ENCODE peak calls at places on chromosomes 1 and 21, in six cellular contexts. A is ovary; G is heart left ventricle; P is endothelial cell of umbilical vein; I is CD4-positive, alpha-beta T cell; V is upper lobe of right lung. Q is an unnamed sample. For H3K9me3, the result is how much of the 10 kb centered on the place peaks cover.

GRCh38 chr1:186626969-186627368 is 53.3 kb downstream of the PTGS2 start:
- DNase-seq in A (no peak), G (no peak), I (no peak), V (no peak), P (peak), Q (no peak)

GRCh38 chr1:18534810-18535205 is 54.1 kb downstream of the KLHDC7A start:
- DNase-seq in P (no peak), A (no peak), I (no peak), V (no peak), G (no peak), Q (no peak)

GRCh38 chr1:3543076-3544049 is 67.9 kb downstream of the MEGF6 start:
- DNase-seq in G (no peak), V (no peak), A (no peak), P (peak), I (no peak), Q (no peak)

GRCh38 chr1:110337704-110338199 is 1.4 kb upstream of the RBM15 start:
- DNase-seq in I (peak), G (peak), A (peak), P (no peak), V (peak), Q (peak)

GRCh38 chr1:170204121-170204520 is 58.4 kb downstream of the NTMT2 start:
- DNase-seq in P (no peak), G (no peak), V (no peak), I (no peak), A (no peak), Q (no peak)

GRCh38 chr1:170010443-170010842 is 64.1 kb downstream of the KIFAP3 start:
- DNase-seq in A (no peak), P (peak), I (no peak), G (peak), V (no peak), Q (no peak)

GRCh38 chr1:42136466-42136865 is 16.7 kb upstream of the GUCA2B start:
- DNase-seq in P (no peak), A (no peak), G (no peak), I (no peak), V (no peak), Q (no peak)

GRCh38 chr1:87560961-87561360 is 232.3 kb downstream of the LMO4 start:
- DNase-seq in P (no peak), V (no peak), A (no peak), G (no peak), I (no peak), Q (no peak)

GRCh38 chr1:46774297-46774696 is 24.5 kb upstream of the CYP4B1 start:
- DNase-seq in G (no peak), A (no peak), I (no peak), P (no peak), V (no peak), Q (no peak)

GRCh38 chr1:93690921-93691789 is 9.5 kb upstream of the BCAR3 start:
- DNase-seq in I (no peak), V (no peak), A (no peak), G (no peak), P (no peak), Q (no peak)

GRCh38 chr1:245500546-245500945 is 345.8 kb downstream of the KIF26B start:
- DNase-seq in P (no peak), A (no peak), G (no peak), I (no peak), V (no peak), Q (no peak)

GRCh38 chr1:232192781-232193450 is 437.0 kb downstream of the SIPA1L2 start:
- DNase-seq in V (no peak), A (no peak), G (no peak), P (peak), I (no peak), Q (no peak)

GRCh38 chr1:164613176-164613575 is 54.2 kb downstream of the PBX1 start:
- DNase-seq in G (no peak), P (no peak), V (no peak), I (no peak), A (no peak), Q (no peak)

GRCh38 chr1:6025269-6026094 is 20.2 kb upstream of the KCNAB2 start:
- DNase-seq in V (no peak), P (no peak), A (no peak), G (peak), I (no peak), Q (no peak)

GRCh38 chr1:1558591-1558990 is 16.1 kb downstream of the SSU72 start:
- DNase-seq in P (no peak), A (no peak), I (no peak), G (no peak), V (no peak), Q (no peak)

GRCh38 chr1:113881661-113882060 is 5.7 kb downstream of the BCL2L15 start:
- DNase-seq in V (no peak), A (no peak), G (no peak), I (no peak), P (no peak), Q (no peak)

GRCh38 chr1:87796521-87796920 is 467.8 kb downstream of the LMO4 start:
- DNase-seq in G (no peak), P (no peak), A (no peak), V (no peak), I (no peak), Q (no peak)

GRCh38 chr1:120178799-120179419 is 2.6 kb upstream of the SEC22B start:
- DNase-seq in A (no peak), P (no peak), G (no peak), V (no peak), I (no peak), Q (no peak)

GRCh38 chr1:246600579-246600978 is 34.3 kb downstream of the CNST start:
- DNase-seq in V (no peak), P (no peak), I (no peak), G (no peak), A (no peak), Q (no peak)

GRCh38 chr21:35325953-35326352 is 276.9 kb upstream of the RUNX1 start:
- DNase-seq in A (no peak), V (no peak), P (no peak), G (no peak), I (no peak), Q (no peak)

GRCh38 chr1:231841616-231842344 is 215.2 kb downstream of the DISC1 start:
- DNase-seq in G (no peak), P (no peak), A (no peak), V (no peak), I (no peak), Q (no peak)

GRCh38 chr1:1599030-1599916 is 662 bp downstream of the FNDC10 start:
- DNase-seq in I (no peak), V (no peak), A (no peak), G (peak), P (no peak), Q (no peak)

GRCh38 chr21:24759348-24760118 is 847.7 kb downstream of the MRPL39 start:
- DNase-seq in A (no peak), V (no peak), G (no peak), I (no peak), P (no peak), Q (no peak)

GRCh38 chr1:228841632-228842031 is 106.4 kb downstream of the RHOU start:
- DNase-seq in V (no peak), I (no peak), A (no peak), G (no peak), P (no peak), Q (no peak)

GRCh38 chr1:186503210-186503609 is 42.3 kb upstream of the PDC start:
- DNase-seq in A (no peak), V (no peak), I (no peak), G (no peak), P (no peak), Q (no peak)

GRCh38 chr1:205563927-205564441 is 59.5 kb downstream of the CDK18 start:
- DNase-seq in P (no peak), I (peak), A (no peak), V (peak), G (no peak), Q (no peak)

GRCh38 chr1:220655509-220655908 is 34.7 kb upstream of the C1orf115 start:
- DNase-seq in G (no peak), P (no peak), A (no peak), I (no peak), V (no peak), Q (no peak)

GRCh38 chr1:201565024-201565730 is 26.2 kb downstream of the NAV1 start:
- DNase-seq in G (no peak), P (no peak), I (no peak), V (no peak), A (no peak), Q (no peak)

GRCh38 chr1:151816964-151817730 is 11.9 kb upstream of the LINGO4 start:
- DNase-seq in P (no peak), V (no peak), G (no peak), I (no peak), A (no peak), Q (no peak)

GRCh38 chr1:65289449-65289848 is 19.9 kb upstream of the DNAJC6 start:
- DNase-seq in G (no peak), A (no peak), V (no peak), I (no peak), P (no peak), Q (no peak)

GRCh38 chr1:56917356-56917755 is 48.5 kb downstream of the C8B start:
- DNase-seq in G (no peak), I (no peak), A (no peak), P (no peak), V (no peak), Q (no peak)

GRCh38 chr21:37145635-37146111 is 72.6 kb downstream of the TTC3 start:
- DNase-seq in I (no peak), P (no peak), V (no peak), G (no peak), A (no peak), Q (no peak)

GRCh38 chr1:69373520-69373919 is 194.2 kb upstream of the LRRC7 start:
- DNase-seq in A (no peak), I (no peak), V (no peak), P (no peak), G (no peak), Q (no peak)
- H3K9me3 ChIP-seq in A (under half), I (under half), V (under half), P (under half), G (under half), Q (under half)

DNA sequence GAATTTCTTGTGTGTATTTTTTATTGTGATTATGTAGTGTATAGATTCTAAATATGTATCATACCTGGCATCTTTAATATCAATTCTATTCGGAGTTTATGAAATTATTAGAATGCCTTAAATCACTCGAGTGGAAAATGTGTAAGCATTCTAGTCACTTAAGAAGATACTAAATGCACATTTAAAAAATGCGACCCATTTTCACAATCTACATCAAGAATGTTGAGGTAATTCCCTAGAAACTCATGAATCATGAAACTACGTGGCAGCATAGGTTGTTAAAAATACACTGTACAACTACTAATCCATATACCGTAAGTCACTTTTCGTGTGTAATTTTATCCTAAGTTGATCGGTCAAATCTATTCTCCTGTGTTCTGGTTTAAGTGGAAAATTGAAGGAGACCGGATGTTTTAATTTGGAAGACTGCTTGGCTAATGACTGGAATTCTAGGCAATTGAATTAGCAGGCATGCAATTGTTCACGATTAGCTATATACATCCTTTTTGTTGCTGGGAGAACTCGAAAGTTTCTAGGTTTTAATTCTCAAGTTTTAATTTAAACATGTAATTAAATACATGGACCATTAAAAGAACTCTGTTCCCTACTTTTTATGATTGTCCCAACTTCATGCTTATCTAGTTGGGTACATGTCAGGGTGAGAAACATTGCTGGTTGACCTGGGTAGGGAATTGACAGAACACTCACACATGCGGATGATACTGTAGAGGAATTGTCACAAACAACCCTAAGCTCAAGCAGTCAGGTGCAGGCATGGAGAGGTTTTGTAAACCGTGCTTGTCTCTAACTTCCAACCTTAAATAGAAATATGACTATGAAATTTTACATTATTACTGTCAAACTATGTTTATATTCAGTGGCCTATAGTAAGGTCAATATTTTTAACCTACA is 6.6 kb downstream of the ZBTB18 start:
- DNase-seq in G (no peak), I (no peak), P (no peak), A (no peak), V (no peak), Q (no peak)
- H3K9me3 ChIP-seq in G (under half), I (under half), P (under half), A (under half), V (under half), Q (under half)

GRCh38 chr1:177629526-177629925 is 340.3 kb downstream of the SEC16B start:
- DNase-seq in G (no peak), I (no peak), A (no peak), P (no peak), V (no peak), Q (no peak)
- H3K9me3 ChIP-seq in G (under half), I (under half), A (under half), P (under half), V (under half), Q (under half)

DNA sequence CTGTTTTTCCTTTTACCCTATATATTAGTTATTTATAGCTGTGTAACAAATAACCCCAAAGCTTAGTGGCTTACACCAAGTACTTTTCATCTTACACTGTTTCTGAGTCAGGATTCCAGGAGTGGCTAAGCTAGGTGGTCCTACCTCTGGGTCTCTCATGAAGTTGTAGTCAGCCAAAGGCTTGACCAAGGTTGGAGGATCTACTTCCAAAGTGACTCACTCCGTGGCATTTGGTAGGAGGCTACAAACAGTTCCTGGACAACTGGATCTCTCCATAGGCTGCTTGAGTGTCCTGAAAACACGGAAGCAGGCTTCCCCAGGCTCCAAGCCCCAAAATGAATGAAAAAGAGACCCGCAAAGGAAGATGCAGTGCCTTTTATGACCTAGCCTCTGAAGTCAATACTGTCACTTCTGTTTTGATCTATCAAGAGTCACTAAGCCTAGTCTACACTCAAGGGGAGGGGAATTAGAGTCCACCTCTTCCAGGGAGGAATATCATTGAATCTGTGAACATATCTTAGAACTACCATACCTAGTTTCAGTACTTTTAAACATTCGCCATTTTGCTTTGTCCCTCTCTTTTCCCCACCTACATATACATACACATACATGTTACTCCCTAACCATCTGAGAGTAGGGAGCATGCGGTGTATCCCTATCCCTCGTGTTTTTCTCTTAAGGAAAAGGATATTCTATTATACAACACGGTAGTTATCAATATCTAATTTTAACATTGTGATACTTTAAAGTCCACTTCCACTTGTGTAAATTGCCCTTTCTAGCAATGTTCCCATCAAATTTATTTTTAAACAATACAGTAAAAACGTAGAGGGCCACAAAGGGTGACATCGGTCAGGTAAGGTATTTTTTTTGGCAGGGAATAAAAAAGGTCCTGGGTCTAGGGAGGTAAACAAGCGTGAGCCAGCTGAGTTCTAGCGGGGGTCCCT is 67.2 kb downstream of the SLC35A3 start:
- DNase-seq in A (no peak), V (no peak), G (no peak), P (peak), I (no peak), Q (no peak)
- H3K9me3 ChIP-seq in A (under half), V (under half), G (under half), P (under half), I (under half), Q (under half)

Q was measured in T-helper 17 cell.